ENCODE peak calls at places on chromosomes 16 and 17, in seven cellular contexts. F, G, J, Y, P, N and D are unnamed samples.

GRCh38 chr16:9008335-9009260 is 44.9 kb upstream of the USP7 start:
- DNase-seq in F (peak), G (peak), J (peak), N (peak), P (peak), Y (peak), D (peak)

GRCh38 chr17:72079700-72080099 is 41.1 kb upstream of the SOX9 start:
- DNase-seq in P (no peak), N (no peak), Y (no peak), F (no peak), J (no peak), G (no peak), D (no peak)

GRCh38 chr17:19370493-19370960 is 7.8 kb upstream of the MAPK7 start:
- DNase-seq in G (no peak), P (no peak), J (peak), N (no peak), F (peak), Y (no peak), D (no peak)

GRCh38 chr16:685967-686366 is 1.8 kb upstream of the JMJD8 start:
- DNase-seq in Y (peak), P (peak), J (peak), N (no peak), G (peak), F (no peak), D (peak)

GRCh38 chr16:56312028-56312300 is 113.4 kb downstream of the AMFR start:
- DNase-seq in F (no peak), N (no peak), P (no peak), G (no peak), Y (no peak), J (no peak), D (no peak)

GRCh38 chr17:64081802-64082799 is 47.8 kb downstream of the ERN1 start:
- DNase-seq in Y (peak), G (peak), N (no peak), P (no peak), F (no peak), J (no peak), D (peak)

GRCh38 chr17:72832306-72832705 is 260.2 kb downstream of the SLC39A11 start:
- DNase-seq in J (no peak), F (no peak), P (no peak), Y (no peak), N (no peak), G (no peak), D (no peak)

GRCh38 chr17:1003972-1004768 is 7.2 kb downstream of the TIMM22 start:
- DNase-seq in N (peak), P (peak), G (no peak), J (no peak), F (no peak), Y (no peak), D (no peak)

GRCh38 chr16:21626659-21627277 is 25.6 kb downstream of the IGSF6 start:
- DNase-seq in G (peak), Y (peak), F (no peak), P (no peak), N (no peak), J (peak), D (peak)

GRCh38 chr17:65220732-65221131 is 83.6 kb downstream of the RGS9 start:
- DNase-seq in Y (no peak), F (no peak), P (no peak), G (no peak), J (peak), N (no peak), D (peak)

GRCh38 chr17:68512247-68512966 is at the start of gene PRKAR1A:
- DNase-seq in P (peak), J (peak), Y (peak), N (peak), G (peak), F (peak), D (peak)

GRCh38 chr17:68511254-68511670 is 968 bp upstream of the PRKAR1A start:
- DNase-seq in F (no peak), P (no peak), N (peak), G (no peak), Y (no peak), J (no peak), D (no peak)

GRCh38 chr17:68513932-68514331 is 1.7 kb downstream of the PRKAR1A start:
- DNase-seq in J (no peak), P (no peak), G (no peak), Y (no peak), F (no peak), N (no peak), D (no peak)

GRCh38 chr17:68512967-68513474 is 791 bp downstream of the PRKAR1A start:
- DNase-seq in G (peak), J (peak), P (no peak), N (peak), Y (peak), F (no peak), D (peak)

DNA sequence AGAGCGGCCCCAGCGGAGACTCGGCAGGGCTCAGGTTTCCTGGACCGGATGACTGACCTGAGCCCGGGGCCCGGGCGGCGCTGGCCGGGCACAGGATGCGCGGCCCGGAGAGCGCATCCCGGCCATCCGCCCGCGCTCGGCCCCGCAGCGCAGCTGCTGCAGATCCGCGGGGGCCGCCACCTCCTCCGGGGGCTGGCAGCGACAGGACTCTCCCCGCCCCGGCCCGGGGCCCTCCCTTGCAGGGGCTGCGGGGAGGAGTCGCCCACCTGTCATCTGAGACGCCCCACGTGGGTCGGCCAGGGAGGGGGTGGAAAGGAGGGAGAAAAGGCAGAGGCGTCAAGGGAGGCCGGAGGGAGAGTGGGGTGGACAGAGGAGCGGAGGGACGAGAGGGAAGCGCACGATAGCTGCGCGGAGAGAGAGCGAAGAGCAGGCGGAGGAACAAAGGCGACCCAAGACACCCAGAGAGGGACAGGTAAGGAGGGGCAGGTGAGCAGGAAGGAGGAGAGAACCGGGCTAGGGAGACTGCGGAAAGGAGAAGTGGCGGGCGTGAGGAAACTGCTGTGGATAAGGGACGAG is 471 bp upstream of the PRKAR1A start:
- DNase-seq in G (peak), F (peak), Y (peak), P (peak), N (peak), J (peak), D (peak)
- TF ChIP-seq CTCF in G (no peak), F (no peak), Y (peak), P (peak), N (no peak), J (no peak), D (no peak)

GRCh38 chr17:62098623-62099231 is 33.6 kb upstream of the MED13 start:
- DNase-seq in N (no peak), P (no peak), Y (no peak), J (no peak), G (no peak), F (no peak), D (no peak)
- H3K4me3 ChIP-seq in N (no peak), P (no peak), Y (no peak), J (no peak), G (no peak), F (no peak), D (no peak)

GRCh38 chr17:75830168-75831031 is 13.8 kb downstream of the UNC13D start:
- DNase-seq in J (peak), G (no peak), P (no peak), N (no peak), F (no peak), Y (no peak), D (no peak)
- TF ChIP-seq CTCF in J (peak), G (peak), P (peak), N (no peak), F (peak), Y (peak), D (peak)

GRCh38 chr17:78925662-78926555 is 722 bp upstream of the TIMP2 start:
- DNase-seq in Y (peak), F (peak), P (peak), J (peak), G (peak), N (peak), D (peak)
- H3K4me3 ChIP-seq in Y (peak), F (peak), P (peak), J (peak), G (peak), N (peak), D (peak)

GRCh38 chr16:24673155-24673554 is 56.3 kb upstream of the TNRC6A start:
- DNase-seq in F (no peak), Y (no peak), J (no peak), G (no peak), N (no peak), P (no peak), D (no peak)

GRCh38 chr16:24674877-24675276 is 54.6 kb upstream of the TNRC6A start:
- DNase-seq in G (no peak), N (no peak), P (no peak), J (no peak), Y (no peak), F (no peak), D (no peak)

GRCh38 chr16:24670623-24671454 is 58.6 kb upstream of the TNRC6A start:
- DNase-seq in P (no peak), Y (peak), G (peak), J (peak), N (peak), F (peak), D (peak)

GRCh38 chr16:24668481-24669001 is 60.9 kb upstream of the TNRC6A start:
- DNase-seq in Y (peak), F (peak), P (no peak), J (no peak), N (peak), G (peak), D (peak)

GRCh38 chr16:24671455-24671954 is 57.9 kb upstream of the TNRC6A start:
- DNase-seq in Y (no peak), P (no peak), G (no peak), F (peak), J (no peak), N (no peak), D (no peak)
- TF ChIP-seq CTCF in Y (no peak), P (no peak), G (peak), F (no peak), J (peak), N (no peak), D (no peak)

DNA sequence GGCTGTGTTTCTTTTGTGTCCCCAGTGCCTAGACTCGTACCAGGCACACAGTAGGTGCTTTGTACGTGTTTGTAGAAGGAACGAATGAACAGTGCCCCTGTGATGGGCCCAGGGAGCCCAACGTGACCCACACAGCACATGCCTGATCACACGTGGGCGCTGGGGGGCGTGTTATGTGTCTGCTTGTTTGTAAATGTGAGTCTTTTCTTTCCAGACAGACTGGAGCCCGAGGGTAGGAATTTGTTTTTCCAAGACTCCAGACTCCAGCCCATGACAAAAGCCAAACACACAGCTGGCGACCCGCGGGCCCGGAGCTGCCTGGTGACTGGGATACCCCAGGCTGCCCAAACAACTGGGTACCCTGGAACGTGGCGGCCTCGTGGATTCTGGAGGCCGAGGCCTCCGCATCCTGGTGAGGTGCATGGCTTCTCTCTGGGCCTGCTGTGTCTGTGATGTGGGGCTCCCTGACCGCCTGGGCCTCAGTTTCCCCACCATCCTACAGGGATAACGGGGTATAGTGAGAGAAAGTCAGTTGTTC is 14.9 kb upstream of the CBFA2T3 start:
- DNase-seq in N (no peak), F (no peak), Y (no peak), J (no peak), G (no peak), P (no peak), D (no peak)
- H3K4me3 ChIP-seq in N (no peak), F (no peak), Y (no peak), J (no peak), G (no peak), P (no peak), D (no peak)

DNA sequence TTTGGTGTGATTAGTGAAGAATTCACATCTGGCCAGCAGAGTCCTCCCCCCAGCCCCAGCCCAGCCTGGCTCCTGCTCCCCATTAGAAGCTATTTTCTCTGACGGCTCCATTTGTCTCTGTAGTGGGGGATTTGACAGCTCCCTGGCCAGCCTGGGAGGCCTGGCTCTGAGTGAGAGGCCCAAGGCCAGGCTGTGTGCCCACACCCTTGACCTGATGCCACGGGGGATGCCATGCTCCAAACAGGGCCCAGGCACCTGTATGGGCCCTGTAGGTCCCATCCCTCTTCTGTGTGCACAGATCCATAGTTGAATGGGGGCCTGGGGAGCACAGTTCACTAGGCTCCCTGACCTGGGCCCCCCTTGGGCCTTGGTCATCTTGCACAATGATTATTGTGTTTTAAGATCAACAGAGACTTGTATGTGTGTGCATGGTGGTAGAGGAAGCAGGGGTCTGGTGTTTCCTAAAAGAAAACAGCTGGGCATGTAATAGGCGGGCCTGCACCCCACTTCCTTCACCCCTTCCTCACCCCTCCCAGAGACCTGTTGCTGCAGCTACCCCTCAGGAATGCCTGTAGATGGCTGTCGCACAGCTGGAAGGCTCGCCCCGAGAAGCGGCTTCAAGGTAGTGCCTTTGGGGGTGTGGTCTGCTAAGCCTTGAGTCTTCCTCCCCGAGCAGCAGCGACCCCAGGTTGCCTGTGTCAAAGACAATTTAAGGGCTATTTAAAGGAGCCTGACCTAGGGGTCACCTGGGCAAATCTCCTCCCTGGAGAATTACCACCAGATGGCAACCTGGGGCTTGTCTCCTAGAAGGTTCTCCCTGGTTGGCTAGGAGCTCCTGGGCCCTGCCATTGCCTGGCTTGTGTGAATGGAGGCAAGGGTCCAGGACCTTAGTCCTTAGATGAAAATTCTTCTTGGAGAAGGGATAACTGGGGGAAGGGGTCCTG is 51.0 kb upstream of the TAC4 start:
- DNase-seq in N (no peak), J (peak), G (no peak), P (no peak), F (no peak), Y (no peak), D (no peak)
- TF ChIP-seq CTCF in N (no peak), J (peak), G (no peak), P (peak), F (no peak), Y (no peak), D (no peak)

DNA sequence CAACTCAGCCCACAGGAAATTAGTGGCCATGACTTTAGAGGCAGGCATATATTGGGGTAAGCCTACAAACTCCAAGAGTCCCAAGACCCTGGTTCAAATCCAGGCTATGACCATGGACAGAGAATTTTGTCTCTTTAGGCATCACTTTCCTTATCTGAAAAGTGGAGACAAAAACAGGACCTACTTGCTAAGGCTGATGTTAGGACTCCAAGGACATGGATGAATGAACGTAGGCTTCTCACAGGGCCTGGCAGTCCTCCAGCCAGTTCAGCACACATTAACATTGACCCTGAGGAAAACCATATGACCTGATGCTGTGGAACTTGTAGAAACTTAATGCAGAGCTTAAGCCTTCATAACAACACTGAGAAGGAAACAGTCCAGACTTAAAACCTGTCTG is 1.4 kb downstream of the FKBP10 start:
- DNase-seq in Y (peak), P (no peak), G (peak), J (no peak), F (no peak), N (no peak), D (no peak)
- H3K4me3 ChIP-seq in Y (peak), P (no peak), G (peak), J (peak), F (no peak), N (peak), D (peak)

GRCh38 chr16:80616362-80616761 is 75.6 kb downstream of the DYNLRB2 start:
- DNase-seq in Y (no peak), G (no peak), F (no peak), N (no peak), P (no peak), J (no peak), D (no peak)

GRCh38 chr16:80612461-80613017 is 71.7 kb downstream of the DYNLRB2 start:
- DNase-seq in P (no peak), G (no peak), F (no peak), J (no peak), N (no peak), Y (no peak), D (no peak)

GRCh38 chr16:80611930-80612327 is 71.1 kb downstream of the DYNLRB2 start:
- DNase-seq in Y (no peak), P (no peak), F (no peak), N (no peak), J (peak), G (no peak), D (no peak)

GRCh38 chr16:80615751-80616150 is 75.0 kb downstream of the DYNLRB2 start:
- DNase-seq in G (no peak), Y (no peak), J (peak), N (no peak), P (no peak), F (no peak), D (no peak)

GRCh38 chr16:80614908-80615696 is 74.3 kb downstream of the DYNLRB2 start:
- DNase-seq in N (no peak), F (no peak), G (peak), Y (peak), J (peak), P (no peak), D (peak)
- TF ChIP-seq CTCF in N (no peak), F (no peak), G (peak), Y (peak), J (no peak), P (no peak), D (peak)